ENCODE peak calls at places on chromosomes 7 and 10, in five cellular contexts. B is HepG2, C is mesendoderm, V is MM.1S, I is H9. O is an unnamed sample.

GRCh38 chr10:12699258-12699700 is 302.2 kb downstream of the CCDC3 start:
- DNase-seq in B (peak), C (no peak), V (no peak), I (no peak), O (no peak)

GRCh38 chr7:20214787-20215669 is 2.2 kb downstream of the MACC1 start:
- DNase-seq in B (no peak), C (peak), V (no peak), I (no peak), O (no peak)

GRCh38 chr7:45078199-45078681 is 10.5 kb downstream of the NACAD start:
- DNase-seq in B (peak), C (no peak), V (no peak), I (peak), O (peak)

GRCh38 chr10:77016278-77016815 is 621.3 kb downstream of the KCNMA1 start:
- DNase-seq in B (no peak), C (no peak), V (no peak), I (no peak), O (no peak)

GRCh38 chr7:94049615-94050014 is 45.5 kb upstream of the BET1 start:
- DNase-seq in B (no peak), C (peak), V (no peak), I (no peak), O (no peak)

GRCh38 chr7:28296571-28297483 is 115.5 kb upstream of the CREB5 start:
- DNase-seq in B (no peak), C (peak), V (peak), I (peak), O (peak)

GRCh38 chr7:80087768-80088170 is 46.9 kb upstream of the GNAI1 start:
- DNase-seq in B (no peak), C (no peak), V (no peak), I (no peak), O (no peak)

GRCh38 chr7:27182861-27183681 is 2.0 kb downstream of the HOXA11 start:
- DNase-seq in B (no peak), C (peak), V (no peak), I (peak), O (peak)

GRCh38 chr7:143368387-143368786 is 5.9 kb upstream of the FAM131B start:
- DNase-seq in B (no peak), C (no peak), V (no peak), I (peak), O (peak)

GRCh38 chr7:143369678-143370651 is 7.5 kb upstream of the FAM131B start:
- DNase-seq in B (no peak), C (peak), V (no peak), I (peak), O (peak)

GRCh38 chr7:143372070-143372469 is 9.1 kb upstream of the ZYX start:
- DNase-seq in B (no peak), C (no peak), V (no peak), I (no peak), O (peak)

GRCh38 chr7:143363011-143363937 is 761 bp upstream of the FAM131B start:
- DNase-seq in B (no peak), C (no peak), V (no peak), I (peak), O (peak)

GRCh38 chr7:143367972-143368371 is 5.5 kb upstream of the FAM131B start:
- DNase-seq in B (no peak), C (no peak), V (no peak), I (no peak), O (no peak)
- H3K9ac ChIP-seq in B (no peak), C (no peak), V (no peak), I (no peak), O (no peak)

GRCh38 chr10:81874878-81875679 is at the start of gene NRG3:
- DNase-seq in B (no peak), C (peak), V (peak), I (no peak), O (no peak)

GRCh38 chr10:81875680-81876252 is 772 bp downstream of the NRG3 start:
- DNase-seq in B (no peak), C (no peak), V (no peak), I (no peak), O (peak)

GRCh38 chr10:81873231-81873931 is 1.6 kb upstream of the NRG3 start:
- DNase-seq in B (no peak), C (no peak), V (no peak), I (no peak), O (no peak)

GRCh38 chr10:81873932-81874816 is 820 bp upstream of the NRG3 start:
- DNase-seq in B (no peak), C (peak), V (peak), I (peak), O (peak)

GRCh38 chr10:81876253-81876731 is 1.3 kb downstream of the NRG3 start:
- DNase-seq in B (no peak), C (peak), V (peak), I (peak), O (peak)
- H3K9ac ChIP-seq in B (no peak), C (peak), V (peak), I (no peak), O (no peak)

GRCh38 chr7:106420741-106421140 is 136.0 kb upstream of the NAMPT start:
- DNase-seq in B (no peak), C (no peak), V (no peak), I (no peak), O (no peak)

GRCh38 chr7:106421181-106421762 is 136.5 kb upstream of the NAMPT start:
- DNase-seq in B (no peak), C (no peak), V (no peak), I (no peak), O (no peak)

GRCh38 chr7:106419455-106420182 is 134.8 kb upstream of the NAMPT start:
- DNase-seq in B (no peak), C (no peak), V (no peak), I (no peak), O (no peak)

GRCh38 chr7:106418526-106418925 is 133.7 kb upstream of the NAMPT start:
- DNase-seq in B (no peak), C (no peak), V (no peak), I (no peak), O (no peak)

GRCh38 chr7:106420210-106420609 is 135.4 kb upstream of the NAMPT start:
- DNase-seq in B (no peak), C (no peak), V (no peak), I (no peak), O (no peak)
- H3K9ac ChIP-seq in B (no peak), C (no peak), V (no peak), I (no peak), O (no peak)

GRCh38 chr7:99404235-99404976 is 4.0 kb downstream of the PDAP1 start:
- DNase-seq in B (no peak), C (no peak), V (no peak), I (no peak), O (no peak)
- H3K9ac ChIP-seq in B (no peak), C (no peak), V (no peak), I (no peak), O (no peak)

DNA sequence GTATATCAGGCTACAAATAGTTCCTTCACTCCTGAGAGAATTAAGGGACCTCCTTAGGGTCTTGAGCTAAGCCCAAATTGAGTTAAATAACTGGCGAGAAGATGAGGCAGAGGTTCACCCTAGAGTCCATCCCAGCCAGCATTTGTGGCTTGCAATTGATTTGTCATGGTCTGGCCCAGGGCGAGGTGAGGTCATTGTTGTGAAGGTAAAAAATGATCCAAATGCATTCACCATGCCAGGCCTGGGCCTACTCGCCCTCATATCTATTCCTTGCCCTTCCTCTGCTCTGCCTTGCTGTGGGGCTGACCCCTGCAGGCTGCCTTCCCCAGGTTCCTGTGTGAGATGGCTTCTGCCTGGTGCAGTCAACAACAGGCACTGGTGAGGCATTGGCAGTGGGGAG is 207.2 kb downstream of the ZNF365 start:
- DNase-seq in B (no peak), C (no peak), V (no peak), I (no peak), O (no peak)
- H3K9ac ChIP-seq in B (no peak), C (no peak), V (no peak), I (no peak), O (no peak)

DNA sequence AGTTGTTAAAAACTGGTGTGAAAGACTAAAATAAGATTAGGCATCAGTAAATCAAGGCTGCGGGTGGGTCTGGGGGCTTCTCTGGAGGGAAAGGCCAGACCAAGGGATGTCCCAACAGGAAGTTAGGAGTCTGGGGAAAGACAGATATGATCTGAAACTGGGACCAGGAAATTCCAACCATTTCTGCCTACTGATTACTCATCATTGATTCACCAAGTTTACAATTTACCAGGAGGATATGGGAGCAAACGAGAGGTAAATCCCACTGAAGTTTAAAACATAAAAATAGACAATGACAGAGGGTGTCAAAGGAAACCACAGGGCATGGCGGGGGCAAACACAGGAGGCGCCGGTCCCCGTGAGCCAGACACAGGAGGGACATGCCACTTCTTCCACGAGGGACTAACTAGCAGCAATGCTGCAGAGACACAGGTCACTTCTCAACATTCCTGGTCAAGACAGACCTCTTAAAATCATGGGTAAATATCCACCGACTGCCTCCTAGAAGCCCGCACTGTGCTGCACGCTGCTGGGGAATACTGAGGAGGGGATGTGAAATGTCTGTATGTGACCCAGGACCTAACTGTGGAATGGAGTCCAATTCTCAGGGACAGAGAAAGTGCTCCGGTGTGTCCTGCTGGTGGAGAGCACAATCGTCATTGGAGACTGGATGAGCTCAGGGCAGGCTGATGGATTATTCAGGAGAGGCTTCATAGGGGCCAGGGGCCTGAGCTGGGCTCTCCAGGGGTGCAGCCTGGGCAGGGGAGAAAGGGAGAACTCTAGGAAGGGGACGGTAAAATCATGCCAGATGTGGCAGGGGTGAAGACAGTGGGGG is 153.4 kb upstream of the KLF14 start:
- DNase-seq in B (peak), C (peak), V (no peak), I (no peak), O (no peak)
- H3K9ac ChIP-seq in B (no peak), C (no peak), V (no peak), I (no peak), O (no peak)

GRCh38 chr10:91197044-91197651 is 23.3 kb upstream of the PCGF5 start:
- DNase-seq in B (no peak), C (peak), V (no peak), I (no peak), O (no peak)
- H3K9ac ChIP-seq in B (no peak), C (no peak), V (no peak), I (no peak), O (no peak)

GRCh38 chr10:110036640-110037039 is 28.9 kb downstream of the ADD3 start:
- DNase-seq in B (no peak), C (no peak), V (no peak), I (no peak), O (no peak)
- H3K9ac ChIP-seq in B (no peak), C (no peak), V (no peak), I (no peak), O (no peak)

GRCh38 chr10:119306514-119306951 is 99.2 kb downstream of the GRK5 start:
- DNase-seq in B (no peak), C (no peak), V (peak), I (no peak), O (no peak)
- H3K9ac ChIP-seq in B (no peak), C (no peak), V (peak), I (no peak), O (no peak)

O was measured in endodermal cell.